ENCODE peak calls at places on chromosomes 6 and 20, in six cellular contexts. A, I, P, M, Y and D are unnamed samples.

GRCh38 chr6:44942201-44942600 is 385.9 kb upstream of the RUNX2 start:
- DNase-seq in I (no peak), M (no peak), Y (no peak), A (no peak), P (no peak), D (no peak)

GRCh38 chr20:33851842-33852466 is 40.8 kb downstream of the CHMP4B start:
- DNase-seq in M (no peak), I (no peak), A (no peak), Y (no peak), P (no peak), D (no peak)

GRCh38 chr6:170032197-170032596 is 258.7 kb downstream of the DLL1 start:
- DNase-seq in A (peak; percentile 5), P (peak; percentile 13), Y (peak; percentile 5), M (no peak), I (no peak), D (no peak)

GRCh38 chr6:88492824-88493223 is 326.7 kb upstream of the CNR1 start:
- DNase-seq in M (no peak), Y (no peak), A (no peak), I (no peak), P (no peak), D (no peak)

GRCh38 chr6:71190809-71191208 is 97.8 kb upstream of the OGFRL1 start:
- DNase-seq in A (no peak), P (no peak), I (no peak), M (no peak), Y (no peak), D (no peak)

GRCh38 chr6:83958250-83958685 is 75.3 kb upstream of the MRAP2 start:
- DNase-seq in M (no peak), Y (no peak), A (no peak), I (no peak), P (no peak), D (no peak)

GRCh38 chr20:53930651-53931504 is 139.5 kb downstream of the BCAS1 start:
- DNase-seq in I (no peak), M (no peak), A (no peak), Y (no peak), P (no peak), D (no peak)

GRCh38 chr20:13396036-13396435 is 175.0 kb downstream of the ISM1 start:
- DNase-seq in I (no peak), A (no peak), P (no peak), Y (no peak), M (no peak), D (no peak)

GRCh38 chr20:59948828-59949720 is 8.9 kb downstream of the FAM217B start:
- DNase-seq in I (no peak), M (peak; percentile 14), A (no peak), P (no peak), Y (peak; percentile 28), D (peak; percentile 32)

GRCh38 chr6:133205304-133205703 is 35.9 kb upstream of the EYA4 start:
- DNase-seq in I (no peak), Y (no peak), P (no peak), M (no peak), A (no peak), D (no peak)

GRCh38 chr20:21826946-21827345 is 121.5 kb downstream of the PAX1 start:
- DNase-seq in A (no peak), Y (no peak), P (no peak), M (no peak), I (no peak), D (no peak)
- TF ChIP-seq CTCF in A (no peak), Y (no peak), P (no peak), M (no peak), I (no peak), D (no peak)

GRCh38 chr20:32034581-32035397 is 17.3 kb upstream of the HCK start:
- DNase-seq in I (no peak), M (no peak), A (no peak), P (no peak), Y (peak; percentile 20), D (peak; percentile 41)
- TF ChIP-seq CTCF in I (no peak), M (no peak), A (no peak), P (no peak), Y (no peak), D (peak; percentile 64)

DNA sequence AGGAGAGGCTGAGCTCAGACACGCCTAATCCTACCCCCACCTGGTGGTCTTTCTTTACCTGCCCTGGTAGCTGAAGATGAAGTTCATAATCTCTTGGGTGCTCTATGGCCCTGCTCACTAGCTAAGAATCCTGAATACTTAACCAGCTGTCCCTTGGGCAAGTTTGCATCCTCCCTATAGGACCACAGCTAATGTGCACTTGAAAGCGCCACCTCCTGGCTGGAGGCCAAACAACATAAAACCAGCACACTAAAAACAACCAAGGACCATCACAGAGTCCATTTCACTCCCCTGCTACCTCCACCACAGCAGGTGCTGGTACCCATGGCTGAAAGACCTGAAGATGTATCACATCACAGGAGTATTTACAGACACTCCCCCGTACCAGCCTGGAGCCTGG is 155.5 kb upstream of the SLC24A3 start:
- DNase-seq in I (no peak), M (no peak), Y (peak; percentile 40), A (no peak), P (no peak), D (no peak)
- TF ChIP-seq CTCF in I (no peak), M (peak; percentile 27), Y (no peak), A (no peak), P (no peak), D (no peak)

GRCh38 chr20:19026901-19027644 is 185.4 kb upstream of the SLC24A3 start:
- DNase-seq in Y (no peak), M (no peak), I (no peak), A (no peak), P (no peak), D (no peak)
- TF ChIP-seq CTCF in Y (no peak), M (no peak), I (no peak), A (no peak), P (no peak), D (no peak)

GRCh38 chr6:20115269-20116005 is 96.8 kb downstream of the MBOAT1 start:
- DNase-seq in A (no peak), M (no peak), Y (peak; percentile 22), P (no peak), I (no peak), D (no peak)
- TF ChIP-seq CTCF in A (no peak), M (no peak), Y (no peak), P (no peak), I (no peak), D (no peak)

DNA sequence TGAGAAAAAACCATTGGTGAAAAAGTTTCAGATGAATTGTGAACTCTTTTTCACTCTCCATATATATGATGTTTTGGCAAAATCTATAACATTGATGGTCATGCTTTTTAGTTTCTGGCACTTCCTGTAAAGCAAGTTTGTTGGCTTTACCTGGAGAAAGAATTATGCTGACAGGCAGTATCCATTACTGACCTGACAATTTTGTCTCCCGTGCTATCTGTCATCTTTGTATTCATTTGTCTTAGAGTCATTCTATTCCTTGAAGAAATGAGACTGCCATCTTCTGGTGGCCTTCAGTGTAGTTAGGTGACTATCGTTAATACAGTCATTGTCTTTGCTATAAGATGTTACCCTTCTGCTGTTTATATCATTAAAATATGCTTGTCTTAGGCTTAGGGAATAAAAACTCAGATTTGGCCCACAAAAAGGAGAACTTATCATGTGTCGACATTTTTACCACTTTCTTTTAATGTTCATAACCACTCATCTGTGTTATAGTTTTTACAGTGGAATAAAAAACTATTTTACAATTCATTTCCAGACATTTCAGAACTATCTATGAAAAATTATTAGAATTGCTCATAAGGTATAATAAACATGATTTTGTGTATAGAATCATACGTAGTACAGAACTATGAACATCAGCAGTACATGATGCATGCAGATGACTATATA is 707.0 kb downstream of the EPM2A start:
- DNase-seq in A (no peak), M (no peak), P (no peak), Y (peak; percentile 25), I (no peak), D (peak; percentile 45)
- TF ChIP-seq CTCF in A (no peak), M (peak; percentile 69), P (no peak), Y (no peak), I (peak; percentile 55), D (peak; percentile 41)